ENCODE peak calls at places on chromosomes 7 and 10, in seven cellular contexts. S is NCI-H446 treated with DMSO at 0.1 percent for 48 hours; A is GM12865; G is heart left ventricle; B is HCT116; Y is stimulated activated CD4-positive, alpha-beta T cell treated with anti-CD3 and anti-CD28 coated beads, Interleukin-4, amount 100 ng/mL, for 24 hours; F is upper lobe of right lung. E is an unnamed sample.

GRCh38 chr7:140697447-140698143 is 1.1 kb downstream of the NDUFB2 start:
- DNase-seq in B (no peak), A (no peak), Y (no peak), S (no peak), G (no peak), F (no peak), E (no peak)

GRCh38 chr7:40542982-40543741 is 408.4 kb downstream of the SUGCT start:
- DNase-seq in G (no peak), A (no peak), B (no peak), S (no peak), Y (no peak), F (no peak), E (no peak)

GRCh38 chr10:57468886-57469432 is 798.7 kb downstream of the IPMK start:
- DNase-seq in Y (no peak), S (no peak), B (no peak), G (no peak), A (no peak), F (no peak), E (no peak)

GRCh38 chr7:46259947-46260346 is 338.9 kb upstream of the IGFBP3 start:
- DNase-seq in Y (no peak), G (no peak), A (no peak), F (no peak), S (no peak), B (no peak), E (no peak)

GRCh38 chr10:80408198-80409085 is at the start of gene PRXL2A:
- DNase-seq in S (peak; percentile 48), B (no peak), F (peak; percentile 95), Y (peak; percentile 82), G (peak; percentile 95), A (peak; percentile 87), E (peak; percentile 90)

GRCh38 chr7:371779-372545 is 82.0 kb downstream of the FOXL3 start:
- DNase-seq in F (peak; percentile 62), S (no peak), Y (no peak), A (no peak), B (no peak), G (peak; percentile 59), E (peak; percentile 11)

GRCh38 chr7:102132209-102132752 is 154.4 kb upstream of the SH2B2 start:
- DNase-seq in B (no peak), S (no peak), Y (no peak), G (no peak), F (no peak), A (no peak), E (no peak)

GRCh38 chr10:97842658-97843295 is 6.9 kb upstream of the GOLGA7B start:
- DNase-seq in F (no peak), Y (no peak), G (no peak), S (no peak), B (no peak), A (no peak), E (no peak)

GRCh38 chr7:43647314-43647691 is 64.4 kb downstream of the STK17A start:
- DNase-seq in F (no peak), A (no peak), B (no peak), S (no peak), Y (no peak), G (no peak), E (no peak)

GRCh38 chr10:104281694-104282093 is 12.7 kb downstream of the GSTO2 start:
- DNase-seq in B (no peak), Y (no peak), G (no peak), A (no peak), F (no peak), S (no peak), E (no peak)

GRCh38 chr10:101218423-101219136 is 10.7 kb downstream of the LBX1 start:
- DNase-seq in B (no peak), F (no peak), Y (no peak), A (no peak), S (no peak), G (no peak), E (no peak)

GRCh38 chr7:54802114-54802513 is 43.1 kb upstream of the SEC61G start:
- DNase-seq in G (no peak), S (no peak), Y (no peak), F (no peak), B (no peak), A (no peak), E (no peak)

GRCh38 chr7:37732253-37732652 is 48.7 kb downstream of the GPR141 start:
- DNase-seq in G (peak; percentile 61), F (no peak), Y (no peak), S (no peak), B (peak; percentile 6), A (peak; percentile 76), E (peak; percentile 32)

GRCh38 chr7:66921918-66922486 is 977 bp downstream of the TMEM248 start:
- DNase-seq in B (no peak), G (no peak), F (no peak), Y (peak; percentile 20), S (no peak), A (peak; percentile 56), E (no peak)

GRCh38 chr10:87860156-87860795 is 3.1 kb downstream of the KLLN start:
- DNase-seq in F (no peak), A (peak; percentile 78), Y (peak; percentile 30), G (no peak), B (no peak), S (peak; percentile 35), E (no peak)

GRCh38 chr10:1292611-1293021 is 236.4 kb downstream of the WDR37 start:
- DNase-seq in S (no peak), G (no peak), A (no peak), B (no peak), F (no peak), Y (no peak), E (no peak)

GRCh38 chr7:110835889-110836288 is 255.0 kb upstream of the LRRN3 start:
- DNase-seq in S (no peak), A (no peak), G (no peak), B (no peak), Y (no peak), F (no peak), E (no peak)

GRCh38 chr7:24722386-24723177 is 34.7 kb downstream of the GSDME start:
- DNase-seq in S (no peak), G (no peak), A (no peak), F (no peak), B (no peak), Y (no peak), E (no peak)

GRCh38 chr10:96380821-96381220 is 22.0 kb upstream of the OPALIN start:
- DNase-seq in F (no peak), G (no peak), A (no peak), Y (no peak), S (no peak), B (no peak), E (no peak)

GRCh38 chr10:116538461-116538860 is 7.3 kb upstream of the PNLIP start:
- DNase-seq in A (no peak), Y (no peak), F (no peak), S (no peak), B (peak; percentile 33), G (no peak), E (no peak)

GRCh38 chr7:128887169-128888038 is 23.1 kb downstream of the KCP start:
- DNase-seq in B (no peak), G (peak; percentile 32), F (peak; percentile 11), Y (no peak), A (no peak), S (no peak), E (no peak)

GRCh38 chr10:25487266-25487665 is 312.5 kb downstream of the GPR158 start:
- DNase-seq in S (no peak), F (no peak), G (no peak), B (no peak), A (no peak), Y (no peak), E (no peak)

GRCh38 chr7:156935250-156935649 is 14.3 kb upstream of the NOM1 start:
- DNase-seq in G (no peak), Y (no peak), S (no peak), F (no peak), A (no peak), B (no peak), E (no peak)

GRCh38 chr10:119768455-119769094 is 42.7 kb downstream of the INPP5F start:
- DNase-seq in S (no peak), Y (no peak), F (no peak), G (no peak), B (no peak), A (no peak), E (no peak)

GRCh38 chr7:143384148-143384547 is 3.0 kb downstream of the ZYX start:
- DNase-seq in S (no peak), F (peak; percentile 65), Y (no peak), A (no peak), G (no peak), B (no peak), E (no peak)

GRCh38 chr7:19116121-19117080 is 1.0 kb downstream of the TWIST1 start:
- DNase-seq in Y (no peak), S (no peak), G (peak; percentile 62), B (no peak), F (peak; percentile 64), A (peak; percentile 12), E (no peak)

GRCh38 chr10:43294241-43294658 is 27.4 kb upstream of the RASGEF1A start:
- DNase-seq in S (no peak), Y (peak; percentile 32), F (no peak), G (no peak), A (peak; percentile 10), B (no peak), E (no peak)

GRCh38 chr10:75358835-75359421 is 42.6 kb downstream of the ZNF503 start:
- DNase-seq in F (no peak), G (no peak), Y (no peak), B (no peak), A (no peak), S (no peak), E (peak; percentile 17)

GRCh38 chr7:102125127-102125561 is 161.5 kb upstream of the SH2B2 start:
- DNase-seq in F (peak; percentile 92), B (peak; percentile 79), Y (no peak), A (peak; percentile 82), S (no peak), G (no peak), E (peak; percentile 62)

GRCh38 chr10:122984708-122985107 is 4.5 kb downstream of the PSTK start:
- DNase-seq in A (no peak), Y (no peak), G (no peak), S (no peak), F (no peak), B (no peak), E (no peak)

GRCh38 chr7:2606539-2606936 is 25.2 kb upstream of the TTYH3 start:
- DNase-seq in B (no peak), F (no peak), A (no peak), S (no peak), Y (no peak), G (no peak), E (no peak)

GRCh38 chr7:102874166-102874829 is 38.5 kb upstream of the LRRC17 start:
- DNase-seq in S (no peak), B (peak; percentile 65), Y (peak; percentile 7), F (no peak), A (peak; percentile 75), G (no peak), E (no peak)

GRCh38 chr7:128710391-128710930 is 28.7 kb upstream of the CALU start:
- DNase-seq in A (no peak), S (no peak), B (no peak), F (no peak), G (no peak), Y (no peak), E (no peak)

GRCh38 chr7:132275384-132275783 is 300.9 kb downstream of the PLXNA4 start:
- DNase-seq in S (no peak), F (no peak), B (no peak), A (no peak), G (no peak), Y (no peak), E (no peak)

GRCh38 chr7:141072548-141073172 is 1.2 kb upstream of the TMEM178B start:
- DNase-seq in A (peak; percentile 40), B (no peak), G (peak; percentile 77), F (peak; percentile 65), Y (peak; percentile 16), S (peak; percentile 78), E (peak; percentile 86)

GRCh38 chr10:110165867-110166266 is 41.5 kb upstream of the MXI1 start:
- DNase-seq in S (no peak), B (no peak), A (no peak), F (no peak), G (no peak), Y (no peak), E (no peak)

GRCh38 chr10:110404825-110405224 is 92.9 kb upstream of the DUSP5 start:
- DNase-seq in G (no peak), B (no peak), F (no peak), Y (no peak), S (no peak), A (no peak), E (no peak)

GRCh38 chr7:85185355-85186082 is 1.3 kb downstream of the SEMA3D start:
- DNase-seq in F (peak; percentile 59), A (no peak), S (peak; percentile 10), Y (no peak), B (no peak), G (peak; percentile 69), E (peak; percentile 30)

E was measured in psoas muscle.